ENCODE peak calls at places on chromosomes 2 and 18, in seven cellular contexts. One of them, this sample, is unnamed. For H3K9me3, the result is how much of the 10 kb centered on the place peaks cover.

GRCh38 chr2:240919161-240919781 is 13.1 kb downstream of the CROCC2 start:
- DNase-seq in SK-N-SH: peak
- DNase-seq in tibial artery: peak
- DNase-seq in thoracic aorta: no peak
- DNase-seq in hepatocyte: no peak
- DNase-seq in CD8-positive, alpha-beta memory T cell: no peak
- DNase-seq in left lung: peak
- DNase-seq in this sample: peak

GRCh38 chr2:152961376-152961775 is 243.0 kb downstream of the ARL6IP6 start:
- DNase-seq in SK-N-SH: no peak
- DNase-seq in hepatocyte: no peak
- DNase-seq in CD8-positive, alpha-beta memory T cell: no peak
- DNase-seq in thoracic aorta: no peak
- DNase-seq in tibial artery: no peak
- DNase-seq in left lung: no peak
- DNase-seq in this sample: no peak

GRCh38 chr18:45637546-45638327 is 22.5 kb downstream of the SLC14A2 start:
- DNase-seq in hepatocyte: no peak
- DNase-seq in tibial artery: peak
- DNase-seq in SK-N-SH: no peak
- DNase-seq in thoracic aorta: peak
- DNase-seq in left lung: no peak
- DNase-seq in CD8-positive, alpha-beta memory T cell: no peak
- DNase-seq in this sample: no peak

GRCh38 chr2:9984217-9984739 is 32.8 kb downstream of the GRHL1 start:
- DNase-seq in hepatocyte: peak
- DNase-seq in thoracic aorta: no peak
- DNase-seq in tibial artery: no peak
- DNase-seq in CD8-positive, alpha-beta memory T cell: no peak
- DNase-seq in left lung: no peak
- DNase-seq in SK-N-SH: peak
- DNase-seq in this sample: no peak

GRCh38 chr2:25419678-25420242 is 78.0 kb upstream of the DNMT3A start:
- DNase-seq in tibial artery: no peak
- DNase-seq in hepatocyte: no peak
- DNase-seq in SK-N-SH: no peak
- DNase-seq in CD8-positive, alpha-beta memory T cell: no peak
- DNase-seq in left lung: no peak
- DNase-seq in thoracic aorta: no peak
- DNase-seq in this sample: no peak

GRCh38 chr2:122244830-122245229 is 489.4 kb downstream of the TSN start:
- DNase-seq in hepatocyte: no peak
- DNase-seq in thoracic aorta: no peak
- DNase-seq in tibial artery: no peak
- DNase-seq in left lung: no peak
- DNase-seq in SK-N-SH: no peak
- DNase-seq in CD8-positive, alpha-beta memory T cell: no peak
- DNase-seq in this sample: no peak

GRCh38 chr2:164554487-164554886 is 66.8 kb downstream of the GRB14 start:
- DNase-seq in left lung: no peak
- DNase-seq in hepatocyte: no peak
- DNase-seq in thoracic aorta: no peak
- DNase-seq in SK-N-SH: no peak
- DNase-seq in tibial artery: no peak
- DNase-seq in CD8-positive, alpha-beta memory T cell: no peak
- DNase-seq in this sample: no peak

GRCh38 chr2:74334931-74335333 is 8.3 kb downstream of the SLC4A5 start:
- DNase-seq in left lung: peak
- DNase-seq in CD8-positive, alpha-beta memory T cell: peak
- DNase-seq in thoracic aorta: peak
- DNase-seq in tibial artery: peak
- DNase-seq in hepatocyte: peak
- DNase-seq in SK-N-SH: peak
- DNase-seq in this sample: peak

GRCh38 chr2:1659951-1660565 is 84.3 kb downstream of the PXDN start:
- DNase-seq in CD8-positive, alpha-beta memory T cell: no peak
- DNase-seq in SK-N-SH: no peak
- DNase-seq in tibial artery: peak
- DNase-seq in left lung: no peak
- DNase-seq in thoracic aorta: no peak
- DNase-seq in hepatocyte: no peak
- DNase-seq in this sample: no peak

GRCh38 chr18:9803698-9804516 is 81.9 kb upstream of the TXNDC2 start:
- DNase-seq in tibial artery: peak
- DNase-seq in hepatocyte: peak
- DNase-seq in SK-N-SH: peak
- DNase-seq in thoracic aorta: no peak
- DNase-seq in left lung: no peak
- DNase-seq in CD8-positive, alpha-beta memory T cell: no peak
- DNase-seq in this sample: no peak
- H3K4me3 ChIP-seq in tibial artery: no peak
- H3K4me3 ChIP-seq in hepatocyte: no peak
- H3K4me3 ChIP-seq in SK-N-SH: no peak
- H3K4me3 ChIP-seq in thoracic aorta: peak
- H3K4me3 ChIP-seq in left lung: no peak
- H3K4me3 ChIP-seq in CD8-positive, alpha-beta memory T cell: no peak
- H3K4me3 ChIP-seq in this sample: no peak

DNA sequence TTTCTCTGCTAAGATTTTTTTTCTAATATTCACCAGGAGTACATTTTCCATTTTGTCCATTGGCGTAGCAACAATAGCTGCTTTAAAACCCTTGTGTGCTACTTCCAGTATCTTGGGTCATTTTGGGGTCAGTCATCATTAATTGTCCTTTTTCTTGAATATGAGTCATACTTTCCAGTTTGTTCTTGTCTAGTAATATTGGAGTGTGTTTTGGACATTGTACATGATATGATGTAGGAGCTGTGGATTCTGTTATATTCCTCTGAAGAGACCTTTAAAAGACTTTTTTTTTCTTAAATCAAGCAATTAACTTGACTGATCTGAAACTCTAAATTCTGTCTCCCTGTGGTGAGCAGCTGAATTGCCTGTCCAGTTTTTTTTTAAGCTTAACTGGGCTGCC is 40.8 kb downstream of the AGPS start:
- DNase-seq in CD8-positive, alpha-beta memory T cell: no peak
- DNase-seq in left lung: no peak
- DNase-seq in SK-N-SH: no peak
- DNase-seq in tibial artery: no peak
- DNase-seq in thoracic aorta: no peak
- DNase-seq in hepatocyte: no peak
- DNase-seq in this sample: no peak
- H3K9me3 ChIP-seq in CD8-positive, alpha-beta memory T cell: under half
- H3K9me3 ChIP-seq in left lung: under half
- H3K9me3 ChIP-seq in SK-N-SH: under half
- H3K9me3 ChIP-seq in tibial artery: under half
- H3K9me3 ChIP-seq in thoracic aorta: under half
- H3K9me3 ChIP-seq in hepatocyte: under half
- H3K9me3 ChIP-seq in this sample: under half

DNA sequence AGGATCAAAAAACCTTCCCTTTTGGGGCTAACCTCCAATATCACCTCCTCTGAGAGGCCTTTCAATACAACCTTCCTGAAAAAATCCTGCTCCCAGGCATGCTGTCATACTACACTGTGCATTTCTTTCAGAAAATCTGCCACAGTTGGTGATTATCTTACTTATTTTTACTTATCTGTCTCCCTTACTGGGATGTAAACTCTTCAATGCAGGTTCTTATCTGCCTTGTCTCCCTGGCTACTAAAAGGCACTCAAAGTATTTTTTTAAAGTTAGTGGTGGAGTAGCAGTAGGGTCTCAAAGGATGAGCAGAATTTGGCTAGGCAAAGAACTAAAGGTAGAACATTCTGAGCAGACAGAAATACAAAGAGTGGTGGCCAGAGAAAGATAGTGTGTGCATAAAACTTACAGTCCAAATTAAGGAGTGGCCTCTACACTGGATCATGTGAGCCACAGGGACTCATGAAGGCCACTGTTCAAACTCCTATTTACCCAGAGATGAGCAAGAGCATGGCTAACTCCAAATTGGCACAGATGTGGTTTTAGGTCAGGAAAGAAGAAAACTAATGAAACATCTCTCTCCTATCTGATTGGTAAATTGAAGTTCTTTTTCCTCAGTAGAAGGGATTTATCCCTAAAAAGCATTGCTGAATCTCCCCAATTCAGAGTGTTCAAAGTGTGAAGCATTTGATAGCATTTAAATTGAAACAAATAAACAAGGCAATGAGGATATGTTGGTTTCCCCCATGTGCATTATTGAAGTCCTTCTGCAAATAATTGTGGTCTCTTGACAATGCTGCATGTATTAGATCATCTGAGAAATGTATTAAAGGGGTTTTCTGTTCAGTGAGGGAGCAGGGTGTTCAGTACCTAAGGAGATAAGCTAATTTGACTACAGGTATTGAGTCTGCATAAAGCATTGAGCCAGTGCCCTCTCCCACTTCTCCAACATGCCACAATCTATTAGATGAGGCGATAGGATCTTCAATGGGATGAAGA is 285.5 kb downstream of the MREG start:
- DNase-seq in tibial artery: no peak
- DNase-seq in SK-N-SH: no peak
- DNase-seq in thoracic aorta: no peak
- DNase-seq in left lung: no peak
- DNase-seq in CD8-positive, alpha-beta memory T cell: no peak
- DNase-seq in hepatocyte: no peak
- DNase-seq in this sample: no peak
- H3K27ac ChIP-seq in tibial artery: peak
- H3K27ac ChIP-seq in SK-N-SH: no peak
- H3K27ac ChIP-seq in thoracic aorta: no peak
- H3K27ac ChIP-seq in left lung: peak
- H3K27ac ChIP-seq in CD8-positive, alpha-beta memory T cell: no peak
- H3K27ac ChIP-seq in hepatocyte: peak
- H3K27ac ChIP-seq in this sample: peak

GRCh38 chr2:199662245-199662644 is 188.7 kb downstream of the FTCDNL1 start:
- DNase-seq in CD8-positive, alpha-beta memory T cell: no peak
- DNase-seq in left lung: peak
- DNase-seq in tibial artery: no peak
- DNase-seq in hepatocyte: no peak
- DNase-seq in SK-N-SH: no peak
- DNase-seq in thoracic aorta: no peak
- DNase-seq in this sample: no peak

GRCh38 chr2:199660167-199660566 is 190.8 kb downstream of the FTCDNL1 start:
- DNase-seq in CD8-positive, alpha-beta memory T cell: no peak
- DNase-seq in SK-N-SH: no peak
- DNase-seq in tibial artery: no peak
- DNase-seq in hepatocyte: no peak
- DNase-seq in thoracic aorta: no peak
- DNase-seq in left lung: peak
- DNase-seq in this sample: no peak

GRCh38 chr2:199663157-199663556 is 187.8 kb downstream of the FTCDNL1 start:
- DNase-seq in left lung: no peak
- DNase-seq in CD8-positive, alpha-beta memory T cell: no peak
- DNase-seq in tibial artery: no peak
- DNase-seq in SK-N-SH: no peak
- DNase-seq in hepatocyte: no peak
- DNase-seq in thoracic aorta: no peak
- DNase-seq in this sample: no peak

GRCh38 chr2:199659207-199659606 is 191.8 kb downstream of the FTCDNL1 start:
- DNase-seq in thoracic aorta: no peak
- DNase-seq in tibial artery: no peak
- DNase-seq in left lung: peak
- DNase-seq in CD8-positive, alpha-beta memory T cell: no peak
- DNase-seq in SK-N-SH: peak
- DNase-seq in hepatocyte: peak
- DNase-seq in this sample: no peak
- H3K4me3 ChIP-seq in thoracic aorta: peak
- H3K4me3 ChIP-seq in tibial artery: peak
- H3K4me3 ChIP-seq in left lung: no peak
- H3K4me3 ChIP-seq in CD8-positive, alpha-beta memory T cell: no peak
- H3K4me3 ChIP-seq in SK-N-SH: peak
- H3K4me3 ChIP-seq in hepatocyte: no peak
- H3K4me3 ChIP-seq in this sample: no peak

GRCh38 chr2:112811841-112812306 is 24.7 kb downstream of the IL1B start:
- DNase-seq in SK-N-SH: no peak
- DNase-seq in thoracic aorta: no peak
- DNase-seq in hepatocyte: peak
- DNase-seq in CD8-positive, alpha-beta memory T cell: no peak
- DNase-seq in left lung: no peak
- DNase-seq in tibial artery: no peak
- DNase-seq in this sample: no peak
- H3K9me3 ChIP-seq in SK-N-SH: under half
- H3K9me3 ChIP-seq in thoracic aorta: under half
- H3K9me3 ChIP-seq in hepatocyte: under half
- H3K9me3 ChIP-seq in CD8-positive, alpha-beta memory T cell: under half
- H3K9me3 ChIP-seq in left lung: under half
- H3K9me3 ChIP-seq in tibial artery: under half
- H3K9me3 ChIP-seq in this sample: under half

GRCh38 chr2:65354773-65355172 is 77.6 kb downstream of the SPRED2 start:
- DNase-seq in hepatocyte: no peak
- DNase-seq in CD8-positive, alpha-beta memory T cell: no peak
- DNase-seq in left lung: no peak
- DNase-seq in tibial artery: no peak
- DNase-seq in thoracic aorta: no peak
- DNase-seq in SK-N-SH: no peak
- DNase-seq in this sample: no peak
- H3K27ac ChIP-seq in hepatocyte: no peak
- H3K27ac ChIP-seq in CD8-positive, alpha-beta memory T cell: no peak
- H3K27ac ChIP-seq in left lung: no peak
- H3K27ac ChIP-seq in tibial artery: no peak
- H3K27ac ChIP-seq in thoracic aorta: no peak
- H3K27ac ChIP-seq in SK-N-SH: no peak
- H3K27ac ChIP-seq in this sample: no peak